ENCODE peak calls at places on chromosomes 2 and 18, in five cellular contexts. Z, K, T, Y and J are unnamed samples.

GRCh38 chr18:43383031-43383430 is 105.7 kb upstream of the SYT4 start:
- DNase-seq in Z (no peak), K (no peak), T (no peak), Y (no peak), J (no peak)

GRCh38 chr18:7366597-7366996 is 135.7 kb downstream of the LRRC30 start:
- DNase-seq in Z (no peak), K (no peak), T (no peak), Y (no peak), J (no peak)

GRCh38 chr2:44005831-44006230 is 10.0 kb upstream of the LRPPRC start:
- DNase-seq in Z (no peak), K (no peak), T (no peak), Y (no peak), J (no peak)

GRCh38 chr2:237790353-237790752 is 8.2 kb upstream of the RBM44 start:
- DNase-seq in Z (peak; percentile 35), K (no peak), T (no peak), Y (no peak), J (no peak)

GRCh38 chr2:162403884-162404283 is 60.0 kb downstream of the GCA start:
- DNase-seq in Z (peak; percentile 63), K (no peak), T (no peak), Y (no peak), J (no peak)

GRCh38 chr2:1563084-1563857 is 150.0 kb downstream of the TPO start:
- DNase-seq in Z (no peak), K (no peak), T (peak; percentile 66), Y (no peak), J (no peak)

GRCh38 chr2:210593166-210593565 is 36.8 kb downstream of the CPS1 start:
- DNase-seq in Z (no peak), K (no peak), T (no peak), Y (no peak), J (no peak)

GRCh38 chr18:63422862-63423304 is 607 bp upstream of the VPS4B start:
- DNase-seq in Z (no peak), K (no peak), T (peak; percentile 84), Y (peak; percentile 12), J (no peak)

GRCh38 chr18:36412778-36413177 is 115.3 kb downstream of the FHOD3 start:
- DNase-seq in Z (no peak), K (no peak), T (no peak), Y (no peak), J (no peak)

GRCh38 chr2:111657351-111657975 is 226.5 kb downstream of the ANAPC1 start:
- DNase-seq in Z (no peak), K (no peak), T (no peak), Y (no peak), J (no peak)